ENCODE peak calls at places on chromosomes 6 and 20, in five cellular contexts. O, N, I, Q and Z are unnamed samples.

GRCh38 chr6:150069707-150070106 is 786 bp upstream of the ULBP3 start:
- DNase-seq in I (no peak), Q (no peak), O (no peak), N (peak), Z (no peak)

GRCh38 chr6:158626360-158627167 is 18.0 kb downstream of the DYNLT1 start:
- DNase-seq in Q (no peak), O (no peak), I (no peak), N (no peak), Z (no peak)

GRCh38 chr6:71979911-71980310 is 93.6 kb downstream of the RIMS1 start:
- DNase-seq in O (no peak), Q (no peak), N (no peak), I (peak), Z (no peak)

GRCh38 chr6:132489376-132489775 is 23.5 kb downstream of the STX7 start:
- DNase-seq in N (no peak), O (no peak), I (no peak), Q (no peak), Z (no peak)

GRCh38 chr6:3946779-3947178 is 97.6 kb downstream of the FAM50B start:
- DNase-seq in N (no peak), I (no peak), O (no peak), Q (no peak), Z (no peak)

GRCh38 chr6:127266892-127267741 is 453 bp downstream of the RNF146 start:
- DNase-seq in O (peak), N (no peak), Q (no peak), I (peak), Z (peak)

GRCh38 chr6:148109732-148110131 is 232.9 kb upstream of the SASH1 start:
- DNase-seq in I (no peak), Q (peak), N (no peak), O (no peak), Z (no peak)

GRCh38 chr6:113620372-113620771 is 236.8 kb upstream of the MARCKS start:
- DNase-seq in Q (no peak), N (no peak), O (no peak), I (no peak), Z (no peak)

GRCh38 chr20:1734269-1734858 is 76.8 kb upstream of the SIRPG start:
- DNase-seq in N (no peak), O (no peak), I (peak), Q (no peak), Z (peak)

GRCh38 chr6:16205377-16206144 is 32.8 kb upstream of the GMPR start:
- DNase-seq in N (peak), I (peak), O (peak), Q (no peak), Z (no peak)

GRCh38 chr6:156731436-156731835 is 45.7 kb upstream of the ARID1B start:
- DNase-seq in N (no peak), O (peak), Q (no peak), I (peak), Z (no peak)

GRCh38 chr6:138307816-138308727 is 69.6 kb upstream of the SMIM28 start:
- DNase-seq in N (no peak), Q (no peak), I (peak), O (no peak), Z (no peak)

GRCh38 chr6:21593927-21594421 is 423 bp downstream of the SOX4 start:
- DNase-seq in I (peak), N (peak), O (no peak), Q (no peak), Z (peak)

GRCh38 chr6:6193221-6193745 is 127.2 kb downstream of the F13A1 start:
- DNase-seq in I (no peak), Q (no peak), O (no peak), N (no peak), Z (no peak)

GRCh38 chr20:41149679-41150131 is 12.4 kb downstream of the PLCG1 start:
- DNase-seq in O (no peak), I (peak), N (no peak), Q (peak), Z (no peak)

GRCh38 chr6:136213853-136214252 is 36.3 kb downstream of the MTFR2 start:
- DNase-seq in Q (no peak), O (no peak), I (no peak), N (no peak), Z (no peak)

GRCh38 chr6:154057098-154057497 is 18.1 kb downstream of the OPRM1 start:
- DNase-seq in O (no peak), Q (no peak), I (no peak), N (no peak), Z (no peak)

GRCh38 chr6:137904822-137905617 is 38.0 kb downstream of the TNFAIP3 start:
- DNase-seq in N (no peak), O (no peak), Q (no peak), I (peak), Z (no peak)